ENCODE peak calls at places on chromosomes 1 and 21, in six cellular contexts. V is colonic mucosa; D is heart left ventricle; J is CD8-positive, alpha-beta T cell; S is PC-9; X is cardiac muscle cell. I is an unnamed sample. For H3K27me3 and H3K4me1, the result is how much of the 10 kb centered on the place peaks cover.

GRCh38 chr21:15592271-15592860 is 137.4 kb upstream of the USP25 start:
- DNase-seq in V (no peak), J (no peak), X (peak), D (no peak), S (peak), I (no peak)

GRCh38 chr1:55369474-55369873 is 154.3 kb upstream of the USP24 start:
- DNase-seq in D (peak), X (no peak), V (no peak), S (no peak), J (no peak), I (no peak)

GRCh38 chr1:56904706-56905105 is 50.1 kb downstream of the C8A start:
- DNase-seq in J (no peak), S (no peak), V (no peak), D (no peak), X (no peak), I (no peak)

GRCh38 chr21:45112371-45112770 is 38.0 kb downstream of the ADARB1 start:
- DNase-seq in D (no peak), X (no peak), J (no peak), V (no peak), S (no peak), I (no peak)

GRCh38 chr1:160375788-160376524 is 9.1 kb downstream of the NHLH1 start:
- DNase-seq in J (no peak), X (no peak), V (no peak), D (no peak), S (peak), I (peak)

GRCh38 chr1:149884433-149885363 is 14.7 kb upstream of the BOLA1 start:
- DNase-seq in X (no peak), V (peak), S (peak), D (no peak), J (no peak), I (peak)

GRCh38 chr21:32641715-32642698 is 29.8 kb upstream of the CFAP298 start:
- DNase-seq in X (no peak), S (no peak), D (no peak), J (no peak), V (no peak), I (no peak)

GRCh38 chr1:9350011-9350907 is 57.6 kb downstream of the SPSB1 start:
- DNase-seq in D (peak), V (peak), X (no peak), J (no peak), S (no peak), I (no peak)

GRCh38 chr1:237012789-237013383 is 8.6 kb upstream of the MT1HL1 start:
- DNase-seq in V (peak), S (no peak), X (no peak), J (no peak), D (peak), I (no peak)

DNA sequence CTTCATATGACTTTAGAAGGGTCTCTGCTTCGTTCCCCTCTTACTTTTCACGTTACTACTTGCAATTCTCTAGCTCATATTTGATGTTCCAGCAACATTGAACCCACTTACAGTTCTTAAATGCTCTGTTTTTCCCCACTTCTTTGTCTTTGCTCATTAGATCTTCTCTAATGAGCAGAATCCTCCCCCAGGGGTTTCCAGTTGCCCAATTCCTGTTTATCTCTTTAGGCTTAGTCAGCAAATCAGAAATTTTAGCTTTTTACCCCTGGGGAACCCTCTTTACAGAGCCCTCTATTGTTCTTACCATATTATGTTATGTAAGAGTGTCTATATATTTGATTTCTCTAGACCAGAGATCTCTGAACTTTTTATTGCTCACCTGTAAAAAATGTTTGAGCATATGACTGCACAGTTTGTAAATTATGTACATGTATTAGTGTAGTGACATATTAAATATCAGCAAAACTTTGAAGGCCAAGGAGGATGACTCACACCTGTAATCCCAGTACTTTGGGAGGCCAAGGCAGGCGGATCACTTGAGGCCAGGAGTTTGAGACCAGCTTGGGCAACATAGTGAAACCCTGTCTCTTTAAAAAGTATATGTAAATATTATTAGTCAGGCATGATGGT is 71.4 kb downstream of the FNBP1L start:
- DNase-seq in V (no peak), D (no peak), S (peak), X (no peak), J (no peak), I (no peak)
- H3K27me3 ChIP-seq in V (under half), D (under half), S (under half), X (under half), J (under half), I (under half)

DNA sequence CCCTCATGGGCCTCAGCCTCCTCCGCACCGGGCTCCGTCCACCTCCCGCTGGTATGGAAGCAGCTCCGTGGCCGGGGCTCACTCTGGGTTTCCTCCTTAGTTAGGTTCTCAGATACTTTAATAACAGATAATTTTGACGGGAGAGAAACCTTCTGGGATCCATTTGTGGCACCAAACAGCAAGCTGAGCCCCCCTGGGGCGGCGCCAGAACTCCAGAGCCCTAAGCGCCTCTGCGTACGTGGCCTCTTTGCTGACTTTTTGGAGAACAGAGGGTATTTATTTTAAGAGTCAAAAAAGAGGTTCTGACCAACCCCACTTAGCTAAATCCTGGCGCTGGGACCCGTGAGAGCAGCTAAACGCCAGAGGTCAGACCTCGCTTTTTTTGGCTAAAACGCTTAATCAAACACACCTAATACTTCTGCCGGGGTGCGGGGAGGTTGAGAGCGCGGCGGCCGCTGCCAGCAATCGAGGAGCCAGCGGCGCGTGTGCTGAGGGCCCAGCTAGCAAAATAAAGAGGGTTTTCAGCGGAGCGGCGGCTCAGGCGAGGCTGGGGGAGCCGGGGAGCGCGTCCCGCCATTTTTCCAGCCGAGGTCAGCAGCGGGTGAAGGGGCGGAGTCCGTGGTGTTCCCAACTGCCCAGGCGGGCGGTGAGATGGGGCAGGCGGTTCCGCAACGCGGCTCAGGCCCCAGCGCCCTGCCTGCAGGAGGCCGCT is 171.7 kb downstream of the PRDM16 start:
- DNase-seq in D (no peak), S (no peak), X (no peak), V (no peak), J (no peak), I (no peak)
- H3K4me1 ChIP-seq in D (under half), S (under half), X (under half), V (under half), J (under half), I (under half)

DNA sequence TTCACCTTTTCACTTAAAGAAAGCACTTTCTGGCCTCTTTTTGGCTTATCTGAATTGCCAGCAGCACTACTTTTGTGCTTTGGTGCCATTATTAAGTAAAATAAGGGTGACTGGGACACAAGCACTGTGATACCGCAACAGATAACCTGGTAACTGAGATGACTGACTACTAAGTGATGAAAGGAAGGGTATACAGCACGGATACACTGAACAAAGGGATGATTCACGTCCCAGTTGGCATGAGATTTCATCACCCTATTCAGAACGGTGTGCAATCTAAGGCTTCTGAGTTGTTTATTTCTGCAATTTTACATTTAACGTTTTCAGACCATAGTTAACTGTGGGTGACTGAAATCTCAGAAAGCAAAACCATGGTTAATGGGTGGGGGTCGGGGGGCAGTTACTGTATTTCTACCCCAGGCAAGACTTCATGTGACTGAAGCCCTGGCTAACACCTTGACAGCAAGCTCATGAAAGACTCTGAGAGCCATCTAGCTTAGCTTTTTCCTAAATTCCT is 102.8 kb downstream of the CLIC6 start:
- DNase-seq in S (peak), V (no peak), J (no peak), D (no peak), X (no peak), I (no peak)
- H3K27ac ChIP-seq in S (peak), V (no peak), J (no peak), D (no peak), X (no peak), I (no peak)

DNA sequence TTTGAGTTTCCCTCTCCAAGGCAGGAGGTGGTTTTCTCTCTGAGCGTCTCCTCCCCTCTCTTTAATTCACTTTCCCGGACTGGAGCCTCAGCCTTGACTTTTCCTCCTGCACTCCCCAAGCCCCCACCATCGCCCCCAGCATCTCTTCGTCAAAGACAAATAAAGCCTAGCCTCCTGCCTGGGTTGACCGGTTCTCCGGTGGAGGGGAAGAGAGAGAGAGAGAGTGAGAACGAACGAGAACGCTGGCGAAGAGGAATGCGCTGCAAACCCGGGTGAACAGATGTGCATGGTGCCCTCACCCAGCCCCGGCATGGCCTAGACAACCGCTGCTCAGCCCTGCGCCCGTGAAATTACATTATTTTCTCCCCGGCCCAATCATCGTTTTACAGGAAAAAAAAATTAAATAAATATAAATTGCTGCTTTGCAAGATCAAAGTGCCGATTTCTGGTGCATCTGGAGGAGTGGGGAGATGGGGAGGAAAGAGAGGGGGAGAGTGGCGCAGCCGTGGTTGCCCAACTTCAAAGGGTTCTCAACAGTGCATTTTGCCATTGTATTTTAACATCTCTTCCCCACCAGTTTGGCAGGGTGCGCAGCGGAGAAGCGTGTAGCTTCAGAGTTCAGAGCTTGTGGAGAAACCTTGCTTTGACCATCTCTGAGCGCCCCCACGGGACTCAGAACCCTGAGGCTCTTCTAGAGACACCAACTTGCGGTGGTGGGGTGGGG is 11.4 kb upstream of the TBX15 start:
- DNase-seq in D (no peak), V (no peak), X (no peak), S (no peak), J (no peak), I (peak)
- H3K27me3 ChIP-seq in D (half or more), V (half or more), X (half or more), S (under half), J (under half), I (half or more)

GRCh38 chr1:21665711-21666571 is 3.2 kb downstream of the RAP1GAP start:
- DNase-seq in J (no peak), X (no peak), D (peak), V (no peak), S (no peak), I (peak)
- H3K4me1 ChIP-seq in J (under half), X (under half), D (under half), V (under half), S (under half), I (under half)

DNA sequence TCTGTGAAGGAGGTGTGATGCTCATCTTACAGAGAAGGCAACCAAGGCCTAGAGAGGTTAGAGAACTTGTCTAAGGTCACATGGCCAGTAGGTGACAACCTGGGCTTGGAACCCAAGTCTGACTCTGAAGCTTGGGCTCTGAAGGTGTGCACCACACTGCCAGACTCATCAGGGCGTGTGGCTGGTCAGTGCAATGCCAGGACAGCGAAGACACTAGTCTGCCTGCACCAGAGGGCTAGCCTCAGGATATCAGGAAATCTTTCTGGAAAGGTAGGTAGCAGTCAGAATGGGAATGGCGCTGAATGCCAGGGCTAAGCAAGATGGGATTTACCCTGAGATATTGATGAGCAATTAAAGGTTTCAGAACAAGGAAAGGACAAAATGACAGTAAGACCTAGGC is 34.9 kb downstream of the ELK4 start:
- DNase-seq in J (no peak), X (no peak), V (no peak), S (no peak), D (no peak), I (no peak)
- H3K27ac ChIP-seq in J (no peak), X (no peak), V (no peak), S (no peak), D (no peak), I (no peak)

I was measured in endodermal cell.